ENCODE peak calls at places on chromosomes 13 and 19, in six cellular contexts. W is K562, K is GM12878, F is GM12891, H is H1, I is HepG2. R is an unnamed sample.

GRCh38 chr13:43364210-43365041 is 341.0 kb downstream of the DNAJC15 start:
- DNase-seq in I (no peak), K (no peak), F (no peak), W (no peak), H (no peak), R (no peak)

GRCh38 chr19:41599175-41599966 is 23.4 kb downstream of the CEACAM21 start:
- DNase-seq in W (no peak), F (no peak), H (no peak), K (no peak), I (no peak), R (no peak)

GRCh38 chr19:31586282-31586681 is 237.0 kb upstream of the TSHZ3 start:
- DNase-seq in H (no peak), K (no peak), I (no peak), W (no peak), F (no peak), R (no peak)

GRCh38 chr13:40315416-40316064 is 350.9 kb downstream of the FOXO1 start:
- DNase-seq in I (no peak), W (no peak), K (no peak), H (no peak), F (no peak), R (no peak)

GRCh38 chr13:102830646-102831045 is 15.2 kb upstream of the ERCC5 start:
- DNase-seq in I (peak), H (no peak), K (no peak), W (no peak), F (no peak), R (no peak)

GRCh38 chr19:41545547-41545946 is 30.4 kb upstream of the CEACAM21 start:
- DNase-seq in W (no peak), H (no peak), I (no peak), K (no peak), F (no peak), R (no peak)

GRCh38 chr13:90014038-90014437 is 1333.4 kb upstream of the MIR17HG start:
- DNase-seq in I (no peak), K (no peak), W (no peak), H (no peak), F (no peak), R (no peak)

GRCh38 chr19:4695224-4695731 is 25.1 kb upstream of the MYDGF start:
- DNase-seq in H (no peak), W (no peak), F (no peak), I (no peak), K (no peak), R (no peak)

GRCh38 chr19:5534787-5535586 is 32.8 kb downstream of the TINCR start:
- DNase-seq in F (no peak), K (no peak), I (no peak), H (peak), W (peak), R (no peak)

GRCh38 chr19:4089400-4089908 is 22.8 kb upstream of the ZBTB7A start:
- DNase-seq in F (peak), W (no peak), K (no peak), I (no peak), H (no peak), R (peak)

GRCh38 chr19:45852941-45853340 is 10.0 kb downstream of the SYMPK start:
- DNase-seq in F (no peak), W (no peak), I (no peak), K (no peak), H (no peak), R (no peak)
- TF ChIP-seq POLR2A in F (no peak), W (no peak), I (peak), K (no peak), H (no peak), R (no peak)

GRCh38 chr13:113224486-113224885 is 15.1 kb downstream of the CUL4A start:
- DNase-seq in K (no peak), H (no peak), W (no peak), F (no peak), I (no peak), R (no peak)
- TF ChIP-seq TAF1 in K (no peak), H (no peak), W (no peak), F (no peak), I (no peak), R (no peak)

GRCh38 chr19:10835754-10836477 is at the start of gene TMED1:
- DNase-seq in W (peak), H (peak), F (peak), K (peak), I (peak), R (peak)
- TF ChIP-seq POLR2A in W (peak), H (peak), F (peak), K (peak), I (peak), R (peak)

DNA sequence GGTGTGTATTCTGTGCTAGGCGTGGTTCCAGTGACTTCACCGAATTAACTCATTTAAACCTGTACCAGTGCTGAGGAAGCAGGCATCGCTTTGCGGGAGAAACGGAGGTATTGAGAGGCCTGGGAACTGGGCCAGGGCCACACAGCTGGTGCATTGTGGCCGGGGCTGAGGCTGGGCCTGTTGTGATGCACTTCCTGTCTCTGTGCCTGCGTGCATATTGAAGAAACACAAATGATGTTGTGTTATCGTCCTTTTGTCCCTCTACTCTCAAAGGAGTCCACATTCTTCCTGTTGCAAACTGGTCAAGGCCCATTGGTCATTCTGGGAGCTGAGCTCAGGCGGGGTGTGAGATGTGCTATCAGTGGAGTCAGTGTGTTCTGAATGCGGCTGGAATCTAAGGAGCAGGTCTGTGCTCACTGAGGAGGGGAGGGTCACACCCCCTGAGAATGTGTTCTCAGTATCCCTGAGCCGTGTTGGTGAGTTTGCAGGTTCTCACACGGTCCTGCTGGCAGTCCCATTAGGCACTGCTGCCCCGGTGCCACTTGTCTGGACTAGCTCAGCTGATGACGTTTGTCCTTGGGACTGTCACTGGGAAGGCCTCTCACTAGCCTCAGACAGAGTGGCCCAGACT is 62.1 kb downstream of the ARHGEF7 start:
- DNase-seq in K (no peak), W (no peak), I (no peak), F (no peak), H (no peak), R (no peak)
- TF ChIP-seq TAF1 in K (no peak), W (no peak), I (no peak), F (no peak), H (no peak), R (no peak)

GRCh38 chr19:48253999-48254398 is 1.7 kb downstream of the CARD8 start:
- DNase-seq in I (no peak), K (no peak), H (no peak), F (no peak), W (no peak), R (no peak)

GRCh38 chr19:48254529-48254970 is 1.2 kb downstream of the CARD8 start:
- DNase-seq in H (no peak), W (no peak), F (no peak), I (no peak), K (no peak), R (no peak)

GRCh38 chr19:48252625-48253024 is 3.1 kb downstream of the CARD8 start:
- DNase-seq in H (no peak), I (no peak), F (no peak), W (no peak), K (no peak), R (no peak)

GRCh38 chr19:48258350-48258749 is 2.6 kb upstream of the CARD8 start:
- DNase-seq in F (no peak), W (no peak), I (no peak), K (no peak), H (no peak), R (no peak)

GRCh38 chr19:48255376-48256303 is at the start of gene CARD8:
- DNase-seq in K (peak), F (no peak), H (peak), W (peak), I (peak), R (no peak)
- TF ChIP-seq POLR2A in K (peak), F (peak), H (peak), W (peak), I (peak), R (peak)

GRCh38 chr19:1087813-1088418 is 7.3 kb downstream of the POLR2E start:
- DNase-seq in K (no peak), W (no peak), H (no peak), I (no peak), F (no peak), R (no peak)
- TF ChIP-seq TAF1 in K (no peak), W (no peak), H (no peak), I (no peak), F (no peak), R (no peak)

GRCh38 chr13:53285896-53286430 is 257.4 kb downstream of the OLFM4 start:
- DNase-seq in F (no peak), H (no peak), K (no peak), W (no peak), I (no peak), R (no peak)
- TF ChIP-seq POLR2A in F (no peak), H (no peak), K (no peak), W (no peak), I (no peak), R (no peak)